ENCODE peak calls at places on chromosomes 12 and 14, in four cellular contexts. A is suprapubic skin, O is A549, T is stomach. C is an unnamed sample.

GRCh38 chr12:93518725-93519124 is 51.4 kb downstream of the MRPL42 start:
- DNase-seq in A (no peak), O (peak; percentile 19), T (no peak), C (peak; percentile 37)

GRCh38 chr14:94975366-94975765 is 182.0 kb downstream of the DICER1 start:
- DNase-seq in A (no peak), O (no peak), T (no peak), C (no peak)

GRCh38 chr12:69872804-69873203 is 47.8 kb downstream of the MYRFL start:
- DNase-seq in A (no peak), O (no peak), T (no peak), C (no peak)

GRCh38 chr12:91057349-91057748 is 475 bp downstream of the KERA start:
- DNase-seq in A (no peak), O (no peak), T (no peak), C (no peak)

GRCh38 chr14:59254911-59255545 is 66.6 kb downstream of the DAAM1 start:
- DNase-seq in A (no peak), O (no peak), T (no peak), C (no peak)

GRCh38 chr14:103519043-103519836 is 3.4 kb downstream of the CKB start:
- DNase-seq in A (no peak), O (peak; percentile 61), T (peak; percentile 43), C (no peak)

GRCh38 chr12:21324551-21324950 is 10.2 kb downstream of the SLCO1A2 start:
- DNase-seq in A (no peak), O (no peak), T (no peak), C (no peak)

GRCh38 chr12:53325539-53326061 is 4.2 kb upstream of the AAAS start:
- DNase-seq in A (no peak), O (peak; percentile 34), T (peak; percentile 32), C (no peak)

GRCh38 chr12:52121848-52122838 is 42.6 kb downstream of the SMIM41 start:
- DNase-seq in A (no peak), O (peak; percentile 67), T (peak; percentile 78), C (peak; percentile 69)

GRCh38 chr14:102029956-102030355 is 56.9 kb downstream of the HSP90AA1 start:
- DNase-seq in A (no peak), O (no peak), T (no peak), C (peak; percentile 27)

GRCh38 chr14:101502761-101503392 is 58.4 kb upstream of the DIO3 start:
- DNase-seq in A (peak; percentile 67), O (no peak), T (peak; percentile 19), C (no peak)

GRCh38 chr12:20624718-20625117 is 70.4 kb upstream of the SLCO1C1 start:
- DNase-seq in A (no peak), O (peak; percentile 79), T (no peak), C (no peak)

GRCh38 chr12:120466560-120467315 is 2.8 kb downstream of the SRSF9 start:
- DNase-seq in A (no peak), O (peak; percentile 64), T (peak; percentile 48), C (no peak)

GRCh38 chr12:26374934-26375333 is 179.6 kb downstream of the SSPN start:
- DNase-seq in A (no peak), O (no peak), T (no peak), C (no peak)

GRCh38 chr12:54428050-54429013 is 9.3 kb upstream of the ITGA5 start:
- DNase-seq in A (no peak), O (no peak), T (no peak), C (peak; percentile 70)

DNA sequence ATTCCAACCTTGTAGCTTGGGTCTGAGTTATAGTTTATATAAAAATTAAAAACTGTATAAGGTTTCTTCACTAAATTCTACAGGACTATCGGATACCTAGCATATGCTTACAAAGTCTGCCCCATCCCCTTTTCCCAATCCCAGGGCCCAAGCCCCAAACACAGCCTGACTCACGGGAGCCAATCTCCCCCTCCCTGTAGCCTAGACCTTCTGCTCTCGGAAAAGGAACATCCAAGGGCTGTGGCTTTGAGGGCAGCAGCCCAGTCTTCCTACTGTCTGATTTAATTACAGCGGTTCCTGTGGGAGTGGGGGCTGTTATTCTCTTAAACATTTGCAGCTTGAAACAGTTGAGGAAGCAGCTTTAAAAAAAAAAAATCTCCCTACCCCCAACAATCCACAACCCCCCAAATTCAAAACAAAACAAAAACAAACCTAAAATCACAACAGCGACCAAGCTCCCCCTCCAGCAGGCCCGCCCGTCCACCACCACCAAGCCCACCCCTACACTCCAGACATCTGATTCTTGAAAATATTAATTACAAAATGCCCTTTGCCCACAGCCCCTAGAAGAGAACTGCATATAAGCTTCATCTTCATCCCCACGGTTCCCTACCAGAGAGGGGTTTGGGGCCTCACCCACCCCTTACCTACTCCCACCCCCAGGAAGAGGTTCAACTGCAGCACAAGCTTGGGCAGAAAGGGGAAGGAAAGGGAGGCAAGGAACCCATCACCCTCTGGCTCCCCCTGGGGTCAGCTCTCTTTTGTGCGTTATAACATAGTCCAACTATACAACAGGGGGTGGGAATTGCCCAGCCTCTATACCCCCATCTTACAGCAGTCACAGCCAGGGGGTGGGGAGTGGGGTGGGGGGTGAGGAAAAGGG is 1.1 kb upstream of the PRKAG1 start:
- DNase-seq in A (no peak), O (peak; percentile 67), T (no peak), C (no peak)
- TF ChIP-seq POLR2A in A (no peak), O (no peak), T (no peak), C (no peak)

GRCh38 chr12:121799175-121799841 is 4.5 kb upstream of the SETD1B start:
- DNase-seq in A (no peak), O (peak; percentile 94), T (peak; percentile 61), C (peak; percentile 86)

GRCh38 chr12:121797937-121798801 is 4.7 kb upstream of the RHOF start:
- DNase-seq in A (no peak), O (peak; percentile 22), T (peak; percentile 76), C (no peak)

GRCh38 chr12:121798807-121799174 is 5.0 kb upstream of the SETD1B start:
- DNase-seq in A (no peak), O (no peak), T (no peak), C (no peak)

GRCh38 chr12:121795029-121795977 is 1.8 kb upstream of the RHOF start:
- DNase-seq in A (peak; percentile 94), O (peak; percentile 90), T (peak; percentile 94), C (no peak)

DNA sequence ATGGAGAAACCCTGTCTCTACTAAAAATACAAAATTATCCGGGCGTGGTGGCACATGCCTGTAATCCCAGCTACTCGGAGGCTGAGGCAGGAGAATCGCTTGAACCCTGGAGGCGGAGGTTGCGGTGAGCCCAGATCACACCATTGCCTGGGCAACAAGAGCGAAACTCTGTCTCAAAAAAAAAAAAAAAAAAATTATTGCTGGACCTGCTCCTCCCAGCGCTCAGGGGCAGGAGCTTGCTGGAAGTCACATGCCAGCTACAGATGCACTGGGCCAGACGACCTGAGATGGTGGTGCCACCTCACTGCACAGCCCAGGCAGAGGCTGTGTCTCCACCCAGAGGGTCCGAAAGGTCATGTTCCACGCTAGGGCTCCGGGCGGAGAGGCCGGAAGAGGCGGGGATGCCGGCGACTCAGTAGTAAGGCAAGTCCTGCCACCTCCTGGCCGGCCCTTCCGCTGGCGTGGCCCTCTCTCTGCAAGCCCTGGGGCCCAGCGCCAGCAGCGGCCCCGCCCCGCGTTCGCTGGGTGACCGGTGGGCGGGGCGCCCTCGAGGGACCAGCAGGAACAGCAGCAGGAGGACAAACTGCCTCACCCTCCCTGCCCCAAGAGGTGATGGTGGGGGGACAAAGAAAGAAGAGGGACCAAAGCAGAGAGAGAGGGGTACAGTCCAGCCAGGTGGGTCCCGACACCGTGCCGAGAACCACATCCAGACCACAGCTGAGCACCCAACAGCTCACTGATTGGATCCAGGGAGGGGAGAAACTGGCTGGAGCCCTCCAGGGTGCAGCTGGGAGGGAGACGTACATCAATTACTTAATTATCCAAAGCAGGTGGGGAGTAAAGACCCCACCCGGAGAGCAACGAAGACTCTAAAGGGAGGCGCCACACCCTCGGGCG is 3.6 kb upstream of the RHOF start:
- DNase-seq in A (peak; percentile 95), O (peak; percentile 96), T (peak; percentile 98), C (peak; percentile 94)
- TF ChIP-seq POLR2A in A (no peak), O (peak; percentile 82), T (no peak), C (peak; percentile 27)

DNA sequence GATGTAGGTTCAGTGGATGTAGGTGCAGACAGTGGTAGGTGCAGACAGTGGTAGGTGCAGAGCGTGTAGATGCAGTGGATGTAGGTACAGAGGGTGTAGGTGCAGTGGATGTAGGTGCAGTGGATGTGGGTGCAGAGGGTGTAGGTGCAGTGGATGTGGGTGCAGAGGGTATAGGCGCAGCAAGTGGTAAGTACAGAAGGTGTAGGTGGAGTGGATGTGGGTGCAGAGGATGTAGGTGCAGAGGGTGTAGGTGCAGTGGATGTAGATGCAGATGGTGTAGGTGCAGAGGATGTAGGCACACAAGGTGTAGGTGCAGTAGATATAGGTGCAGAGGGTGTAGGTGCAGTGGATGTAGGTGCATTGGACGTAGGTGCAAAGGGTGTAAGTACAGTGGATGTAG is 86.0 kb downstream of the HECTD4 start:
- DNase-seq in A (no peak), O (no peak), T (no peak), C (no peak)
- TF ChIP-seq POLR2A in A (no peak), O (no peak), T (no peak), C (no peak)

GRCh38 chr14:34059925-34060746 is 109.3 kb upstream of the EGLN3 start:
- DNase-seq in A (peak; percentile 83), O (peak; percentile 82), T (peak; percentile 85), C (peak; percentile 77)
- TF ChIP-seq POLR2A in A (peak; percentile 38), O (peak; percentile 60), T (no peak), C (no peak)

GRCh38 chr14:40219032-40219431 is 786.8 kb upstream of the FBXO33 start:
- DNase-seq in A (no peak), O (no peak), T (no peak), C (no peak)

GRCh38 chr14:40218282-40218941 is 786.2 kb upstream of the FBXO33 start:
- DNase-seq in A (no peak), O (no peak), T (no peak), C (no peak)

GRCh38 chr14:40221428-40221827 is 789.2 kb upstream of the FBXO33 start:
- DNase-seq in A (no peak), O (no peak), T (no peak), C (no peak)

DNA sequence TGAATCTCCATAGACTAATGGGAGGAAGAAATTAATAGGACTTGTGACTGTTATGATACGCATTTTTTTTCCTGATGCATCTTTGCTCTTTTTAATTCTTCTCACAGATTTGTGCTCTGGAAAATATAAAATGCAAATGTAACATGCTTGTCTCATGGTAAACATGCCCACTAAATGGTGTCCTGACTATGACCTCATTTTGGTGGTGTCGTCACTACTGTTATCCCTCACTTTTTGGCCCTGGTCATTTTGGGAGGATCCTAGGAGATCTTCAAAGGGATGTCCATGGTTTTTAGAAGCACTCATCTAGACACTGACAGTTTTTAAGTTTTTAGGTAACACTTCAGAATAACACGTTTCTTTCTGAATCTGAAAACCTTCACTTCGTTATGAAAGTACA is 790.8 kb upstream of the FBXO33 start:
- DNase-seq in A (no peak), O (no peak), T (no peak), C (no peak)
- TF ChIP-seq POLR2A in A (no peak), O (no peak), T (no peak), C (no peak)